ENCODE peak calls at places on chromosomes 16 and 17, in nine cellular contexts. G is PC-3; J is mesenteric fat pad; Z is fibroblast of the aortic adventitia; M is Peyer's patch; F is activated T-helper 1 cell treated with anti-CD3 and anti-CD28 coated beads, Interleukin-2, amount 50 U/mL, for 16 hours; X is T-helper 1 cell; L is activated T-helper 9 cell treated with anti-CD3 and anti-CD28 coated beads, Interleukin-2, amount 50 U/mL, for 16 hours; B is hypothalamus. A is an unnamed sample.

GRCh38 chr16:83443972-83444371 is 363.8 kb upstream of the HSBP1 start:
- DNase-seq in J (no peak), L (no peak), G (no peak), Z (no peak), M (no peak), F (no peak), X (no peak), B (no peak), A (no peak)

GRCh38 chr16:57999366-57999970 is 1.0 kb downstream of the ZNF319 start:
- DNase-seq in J (no peak), B (no peak), L (no peak), M (peak), F (no peak), G (no peak), X (no peak), Z (no peak), A (no peak)

GRCh38 chr16:48014349-48015135 is 141.3 kb downstream of the ABCC12 start:
- DNase-seq in X (no peak), Z (peak), J (no peak), B (no peak), M (no peak), L (no peak), G (peak), F (no peak), A (no peak)

GRCh38 chr17:58264407-58265103 is 16.2 kb downstream of the MPO start:
- DNase-seq in X (no peak), B (no peak), F (no peak), J (peak), Z (no peak), L (no peak), M (no peak), G (no peak), A (no peak)

GRCh38 chr16:63530208-63530607 is 1494.0 kb upstream of the CDH8 start:
- DNase-seq in Z (no peak), B (no peak), F (no peak), J (no peak), X (no peak), M (no peak), G (no peak), L (no peak), A (no peak)

GRCh38 chr16:89069920-89070319 is 23.7 kb upstream of the ACSF3 start:
- DNase-seq in X (no peak), B (no peak), L (no peak), Z (no peak), F (no peak), G (no peak), J (no peak), M (no peak), A (no peak)

GRCh38 chr17:56638536-56639177 is 45.2 kb downstream of the NOG start:
- DNase-seq in J (no peak), X (no peak), M (no peak), L (no peak), B (no peak), F (no peak), G (no peak), Z (no peak), A (no peak)

GRCh38 chr16:23257682-23258081 is 44.4 kb upstream of the SCNN1B start:
- DNase-seq in X (no peak), M (no peak), B (no peak), J (no peak), F (no peak), G (peak), Z (no peak), L (no peak), A (no peak)

GRCh38 chr16:31532120-31532519 is 4.4 kb downstream of the AHSP start:
- DNase-seq in G (no peak), X (no peak), F (no peak), L (no peak), B (no peak), Z (no peak), J (no peak), M (no peak), A (no peak)

GRCh38 chr16:21167360-21167759 is 8.9 kb downstream of the LDAF1 start:
- DNase-seq in J (no peak), F (no peak), L (no peak), Z (peak), B (no peak), M (no peak), X (no peak), G (peak), A (no peak)